ENCODE peak calls at places on chromosomes 2 and 18, in nine cellular contexts. D is H1, G is heart left ventricle, X is ovary, A is endodermal cell, I is right lobe of liver, R is small intestine, J is neural progenitor cell, B is tibial artery. P is an unnamed sample.

GRCh38 chr18:11407900-11408299 is 201.5 kb upstream of the SLC35G4 start:
- DNase-seq in D (no peak), G (no peak), X (no peak), A (no peak), I (no peak), R (no peak), J (no peak), B (no peak), P (no peak)

GRCh38 chr18:76923485-76924085 is 101.2 kb downstream of the ZNF236 start:
- DNase-seq in D (peak), G (no peak), X (no peak), A (peak), I (no peak), R (peak), J (peak), B (no peak), P (no peak)

GRCh38 chr2:43158259-43158880 is 68.0 kb downstream of the ZFP36L2 start:
- DNase-seq in D (no peak), G (peak), X (peak), A (no peak), I (peak), R (peak), J (no peak), B (peak), P (peak)

GRCh38 chr2:140893685-140894084 is 1237.1 kb downstream of the LRP1B start:
- DNase-seq in D (no peak), G (no peak), X (no peak), A (no peak), I (no peak), R (no peak), J (no peak), B (no peak), P (no peak)

GRCh38 chr2:196827356-196827755 is 18.2 kb upstream of the C2orf66 start:
- DNase-seq in D (no peak), G (no peak), X (no peak), A (no peak), I (no peak), R (no peak), J (no peak), B (no peak), P (no peak)

GRCh38 chr2:145845923-145846322 is 1326.0 kb upstream of the ZEB2 start:
- DNase-seq in D (no peak), G (no peak), X (no peak), A (no peak), I (no peak), R (no peak), J (no peak), B (no peak), P (no peak)

GRCh38 chr2:52821631-52822030 is 946.0 kb upstream of the CHAC2 start:
- DNase-seq in D (no peak), G (no peak), X (no peak), A (no peak), I (no peak), R (no peak), J (no peak), B (no peak), P (no peak)

GRCh38 chr2:11092693-11093335 is 62.5 kb upstream of the SLC66A3 start:
- DNase-seq in D (no peak), G (no peak), X (no peak), A (peak), I (no peak), R (no peak), J (no peak), B (no peak), P (no peak)

GRCh38 chr2:199771948-199772692 is 78.9 kb downstream of the FTCDNL1 start:
- DNase-seq in D (no peak), G (no peak), X (no peak), A (no peak), I (no peak), R (no peak), J (no peak), B (no peak), P (no peak)

GRCh38 chr18:64966667-64967066 is 784.1 kb upstream of the CDH7 start:
- DNase-seq in D (no peak), G (peak), X (no peak), A (peak), I (no peak), R (peak), J (peak), B (no peak), P (no peak)

GRCh38 chr18:48119204-48119603 is 188.7 kb upstream of the SMAD2 start:
- DNase-seq in D (no peak), G (no peak), X (no peak), A (no peak), I (no peak), R (no peak), J (no peak), B (no peak), P (no peak)

GRCh38 chr2:111659361-111660281 is 224.4 kb downstream of the ANAPC1 start:
- DNase-seq in D (no peak), G (no peak), X (peak), A (peak), I (peak), R (peak), J (no peak), B (peak), P (peak)

GRCh38 chr2:75519843-75520242 is 40.9 kb downstream of the EVA1A start:
- DNase-seq in D (no peak), G (no peak), X (no peak), A (no peak), I (no peak), R (no peak), J (no peak), B (no peak), P (no peak)

GRCh38 chr18:62420151-62420512 is 95.0 kb downstream of the TNFRSF11A start:
- DNase-seq in D (no peak), G (no peak), X (no peak), A (no peak), I (no peak), R (peak), J (no peak), B (no peak), P (no peak)

GRCh38 chr2:3787768-3788167 is 84.4 kb downstream of the DCDC2C start:
- DNase-seq in D (no peak), G (no peak), X (no peak), A (no peak), I (no peak), R (no peak), J (no peak), B (no peak), P (no peak)

GRCh38 chr2:38750011-38750792 is 959 bp downstream of the SRSF7 start:
- DNase-seq in D (no peak), G (peak), X (peak), A (no peak), I (peak), R (peak), J (peak), B (peak), P (peak)

GRCh38 chr18:8937112-8937641 is 165.3 kb upstream of the NDUFV2 start:
- DNase-seq in D (no peak), G (no peak), X (no peak), A (peak), I (no peak), R (no peak), J (no peak), B (no peak), P (no peak)

GRCh38 chr2:26316041-26316440 is 29.9 kb upstream of the SELENOI start:
- DNase-seq in D (no peak), G (no peak), X (no peak), A (peak), I (no peak), R (peak), J (peak), B (no peak), P (no peak)

GRCh38 chr18:42392416-42392815 is 437.4 kb downstream of the PIK3C3 start:
- DNase-seq in D (no peak), G (no peak), X (no peak), A (no peak), I (no peak), R (no peak), J (no peak), B (no peak), P (no peak)

GRCh38 chr2:112138143-112139032 is at the start of gene FBLN7:
- DNase-seq in D (no peak), G (no peak), X (no peak), A (peak), I (peak), R (no peak), J (peak), B (no peak), P (no peak)

GRCh38 chr2:129587426-129588064 is 391.9 kb upstream of the RAB6C start:
- DNase-seq in D (peak), G (no peak), X (no peak), A (peak), I (no peak), R (no peak), J (peak), B (no peak), P (no peak)

GRCh38 chr2:30239308-30240161 is 8.2 kb downstream of the LBH start:
- DNase-seq in D (peak), G (peak), X (peak), A (peak), I (peak), R (peak), J (peak), B (peak), P (peak)

GRCh38 chr18:3982541-3982940 is 472.6 kb downstream of the DLGAP1 start:
- DNase-seq in D (no peak), G (no peak), X (no peak), A (no peak), I (no peak), R (no peak), J (no peak), B (no peak), P (no peak)

GRCh38 chr2:239950144-239950920 is 74.8 kb downstream of the NDUFA10 start:
- DNase-seq in D (no peak), G (no peak), X (no peak), A (no peak), I (no peak), R (no peak), J (no peak), B (no peak), P (no peak)

GRCh38 chr18:3044931-3045698 is 32.2 kb upstream of the LPIN2 start:
- DNase-seq in D (no peak), G (peak), X (no peak), A (peak), I (peak), R (peak), J (no peak), B (peak), P (no peak)

GRCh38 chr18:79581911-79582310 is 97.7 kb upstream of the CTDP1 start:
- DNase-seq in D (no peak), G (peak), X (peak), A (peak), I (peak), R (no peak), J (no peak), B (no peak), P (no peak)

GRCh38 chr18:79581406-79581805 is 98.2 kb upstream of the CTDP1 start:
- DNase-seq in D (no peak), G (peak), X (no peak), A (peak), I (peak), R (no peak), J (no peak), B (no peak), P (no peak)

GRCh38 chr18:79580481-79581171 is 99.0 kb upstream of the CTDP1 start:
- DNase-seq in D (no peak), G (peak), X (no peak), A (peak), I (peak), R (no peak), J (no peak), B (no peak), P (no peak)

GRCh38 chr18:79578396-79579260 is 101.0 kb upstream of the CTDP1 start:
- DNase-seq in D (no peak), G (peak), X (no peak), A (peak), I (peak), R (no peak), J (no peak), B (no peak), P (no peak)

DNA sequence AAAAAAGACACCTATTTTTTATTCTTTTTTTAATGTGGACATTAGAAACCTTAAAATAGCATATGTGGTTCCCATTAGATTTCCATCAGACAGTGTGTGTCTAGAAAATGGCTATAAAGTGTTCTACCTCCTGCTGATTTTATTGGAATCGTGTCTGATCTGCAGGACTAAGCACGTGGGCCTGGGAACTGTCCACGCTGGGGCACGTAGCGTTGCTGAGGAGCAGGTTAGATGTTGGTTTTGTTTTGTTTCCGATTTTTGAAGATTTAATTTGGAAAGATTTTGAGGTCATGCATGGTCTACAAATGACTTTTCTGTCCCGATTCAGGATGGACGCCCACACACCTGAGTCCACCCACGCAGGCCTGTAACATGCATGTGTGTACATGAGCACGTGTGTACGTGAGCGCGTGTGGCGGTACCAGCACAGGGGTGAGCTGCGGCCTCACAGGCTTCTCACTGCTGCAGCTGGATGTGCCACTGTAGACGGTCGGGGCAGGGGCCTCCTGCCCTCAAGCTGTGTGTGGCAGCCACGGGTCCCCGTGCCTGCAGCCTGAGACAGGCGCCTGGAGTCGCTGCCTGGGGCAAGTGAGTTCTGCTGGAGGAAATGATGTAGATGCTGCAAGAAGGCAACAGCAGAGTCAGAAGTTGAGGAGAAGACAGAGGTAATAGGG is 99.7 kb upstream of the CTDP1 start:
- DNase-seq in D (peak), G (peak), X (no peak), A (peak), I (peak), R (no peak), J (no peak), B (no peak), P (peak)
- H3K27ac ChIP-seq in D (no peak), G (no peak), X (no peak), A (no peak), I (no peak), R (no peak), J (no peak), B (no peak), P (no peak)

DNA sequence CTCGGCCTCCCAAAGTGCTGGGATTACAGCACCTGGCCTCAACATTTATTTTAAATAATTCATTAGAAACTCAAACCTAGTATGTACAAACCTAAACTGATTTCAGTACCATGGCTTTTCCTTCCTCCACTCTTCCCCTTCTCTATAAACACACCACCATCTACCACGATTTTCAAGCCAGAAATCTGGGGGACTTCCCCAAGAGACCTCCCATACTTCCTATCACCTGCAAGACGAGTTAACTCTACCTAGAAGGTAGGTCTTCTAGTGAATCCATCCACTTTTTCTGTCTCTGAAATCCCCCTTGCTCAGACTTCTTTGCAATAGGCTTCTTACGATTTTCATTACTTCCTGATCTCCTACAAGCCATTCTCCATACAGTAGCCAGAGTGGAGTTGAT is 7.7 kb upstream of the FAM117B start:
- DNase-seq in D (no peak), G (no peak), X (no peak), A (no peak), I (no peak), R (no peak), J (no peak), B (no peak), P (no peak)
- H3K27ac ChIP-seq in D (no peak), G (no peak), X (no peak), A (no peak), I (no peak), R (no peak), J (no peak), B (no peak), P (no peak)

GRCh38 chr2:70399046-70399445 is 97.2 kb upstream of the FAM136A start:
- DNase-seq in D (no peak), G (no peak), X (no peak), A (no peak), I (no peak), R (no peak), J (no peak), B (no peak), P (no peak)
- H3K27ac ChIP-seq in D (no peak), G (no peak), X (no peak), A (no peak), I (no peak), R (no peak), J (no peak), B (no peak), P (no peak)

GRCh38 chr2:78602862-78603261 is 422.6 kb upstream of the REG3G start:
- DNase-seq in D (no peak), G (no peak), X (no peak), A (no peak), I (no peak), R (no peak), J (no peak), B (no peak), P (no peak)
- H3K27ac ChIP-seq in D (no peak), G (no peak), X (no peak), A (no peak), I (no peak), R (no peak), J (no peak), B (no peak), P (no peak)

GRCh38 chr2:222993920-222994650 is 57.9 kb upstream of the KCNE4 start:
- DNase-seq in D (no peak), G (peak), X (peak), A (no peak), I (no peak), R (no peak), J (no peak), B (peak), P (peak)
- H3K27ac ChIP-seq in D (no peak), G (no peak), X (peak), A (no peak), I (no peak), R (peak), J (no peak), B (peak), P (peak)

GRCh38 chr2:218447072-218447471 is 28.1 kb downstream of the VIL1 start:
- DNase-seq in D (no peak), G (no peak), X (no peak), A (no peak), I (no peak), R (no peak), J (no peak), B (no peak), P (no peak)
- H3K27ac ChIP-seq in D (no peak), G (no peak), X (no peak), A (no peak), I (no peak), R (no peak), J (no peak), B (no peak), P (no peak)

P was measured in uterus.